ENCODE peak calls at places on chromosomes 11 and 22, in four cellular contexts. One of them, this sample, is unnamed.

GRCh38 chr11:33829430-33830141 is 55.3 kb upstream of the FBXO3 start:
- DNase-seq in CD8-positive, alpha-beta T cell: peak; percentile 69
- DNase-seq in osteocyte: no peak
- DNase-seq in AG09309: peak; percentile 43
- DNase-seq in this sample: peak; percentile 81

GRCh38 chr11:12678092-12678491 is 3.9 kb downstream of the TEAD1 start:
- DNase-seq in CD8-positive, alpha-beta T cell: no peak
- DNase-seq in osteocyte: no peak
- DNase-seq in AG09309: no peak
- DNase-seq in this sample: no peak

GRCh38 chr11:57751676-57752253 is at the start of gene BTBD18:
- DNase-seq in CD8-positive, alpha-beta T cell: no peak
- DNase-seq in osteocyte: no peak
- DNase-seq in AG09309: no peak
- DNase-seq in this sample: peak; percentile 51

GRCh38 chr11:19660076-19660475 is 52.6 kb upstream of the NAV2 start:
- DNase-seq in CD8-positive, alpha-beta T cell: no peak
- DNase-seq in osteocyte: no peak
- DNase-seq in AG09309: no peak
- DNase-seq in this sample: peak; percentile 76

GRCh38 chr11:64222651-64223000 is 3.4 kb downstream of the TRPT1 start:
- DNase-seq in CD8-positive, alpha-beta T cell: no peak
- DNase-seq in osteocyte: no peak
- DNase-seq in AG09309: no peak
- DNase-seq in this sample: no peak

GRCh38 chr11:35292290-35292689 is 127.1 kb downstream of the SLC1A2 start:
- DNase-seq in CD8-positive, alpha-beta T cell: no peak
- DNase-seq in osteocyte: no peak
- DNase-seq in AG09309: no peak
- DNase-seq in this sample: no peak

GRCh38 chr11:16511109-16511806 is 154.9 kb upstream of the SOX6 start:
- DNase-seq in CD8-positive, alpha-beta T cell: no peak
- DNase-seq in osteocyte: no peak
- DNase-seq in AG09309: no peak
- DNase-seq in this sample: no peak

GRCh38 chr11:34585870-34586654 is 34.8 kb upstream of the EHF start:
- DNase-seq in CD8-positive, alpha-beta T cell: no peak
- DNase-seq in osteocyte: no peak
- DNase-seq in AG09309: peak; percentile 23
- DNase-seq in this sample: peak; percentile 50

GRCh38 chr11:45765836-45766235 is 39.1 kb upstream of the SLC35C1 start:
- DNase-seq in CD8-positive, alpha-beta T cell: no peak
- DNase-seq in osteocyte: no peak
- DNase-seq in AG09309: no peak
- DNase-seq in this sample: no peak

GRCh38 chr11:17478064-17478463 is 1.4 kb upstream of the ABCC8 start:
- DNase-seq in CD8-positive, alpha-beta T cell: no peak
- DNase-seq in osteocyte: no peak
- DNase-seq in AG09309: no peak
- DNase-seq in this sample: no peak

GRCh38 chr11:104783241-104783640 is 115.0 kb downstream of the CASP12 start:
- DNase-seq in CD8-positive, alpha-beta T cell: no peak
- DNase-seq in osteocyte: no peak
- DNase-seq in AG09309: no peak
- DNase-seq in this sample: no peak

GRCh38 chr11:75346912-75347647 is 4.4 kb downstream of the ARRB1 start:
- DNase-seq in CD8-positive, alpha-beta T cell: no peak
- DNase-seq in osteocyte: no peak
- DNase-seq in AG09309: no peak
- DNase-seq in this sample: no peak

GRCh38 chr22:29157759-29158535 is 47.7 kb upstream of the EMID1 start:
- DNase-seq in CD8-positive, alpha-beta T cell: no peak
- DNase-seq in osteocyte: no peak
- DNase-seq in AG09309: no peak
- DNase-seq in this sample: peak; percentile 17

GRCh38 chr11:88348870-88349269 is 11.3 kb upstream of the CTSC start:
- DNase-seq in CD8-positive, alpha-beta T cell: no peak
- DNase-seq in osteocyte: no peak
- DNase-seq in AG09309: no peak
- DNase-seq in this sample: no peak

GRCh38 chr11:70660059-70660888 is 261.9 kb downstream of the CTTN start:
- DNase-seq in CD8-positive, alpha-beta T cell: no peak
- DNase-seq in osteocyte: no peak
- DNase-seq in AG09309: no peak
- DNase-seq in this sample: no peak

GRCh38 chr11:76610871-76611475 is 59.6 kb downstream of the LRRC32 start:
- DNase-seq in CD8-positive, alpha-beta T cell: peak; percentile 34
- DNase-seq in osteocyte: peak; percentile 75
- DNase-seq in AG09309: no peak
- DNase-seq in this sample: no peak

GRCh38 chr22:48004038-48004437 is 1241.6 kb downstream of the TBC1D22A start:
- DNase-seq in CD8-positive, alpha-beta T cell: no peak
- DNase-seq in osteocyte: no peak
- DNase-seq in AG09309: no peak
- DNase-seq in this sample: no peak

GRCh38 chr22:26172389-26172990 is 3.2 kb downstream of the SEZ6L start:
- DNase-seq in CD8-positive, alpha-beta T cell: no peak
- DNase-seq in osteocyte: peak; percentile 65
- DNase-seq in AG09309: no peak
- DNase-seq in this sample: peak; percentile 42

GRCh38 chr11:13837286-13837685 is 125.2 kb upstream of the SPON1 start:
- DNase-seq in CD8-positive, alpha-beta T cell: no peak
- DNase-seq in osteocyte: no peak
- DNase-seq in AG09309: no peak
- DNase-seq in this sample: no peak

GRCh38 chr11:58642120-58642625 is 19.7 kb downstream of the CNTF start:
- DNase-seq in CD8-positive, alpha-beta T cell: no peak
- DNase-seq in osteocyte: no peak
- DNase-seq in AG09309: no peak
- DNase-seq in this sample: no peak

GRCh38 chr11:19394525-19395016 is 153.8 kb upstream of the E2F8 start:
- DNase-seq in CD8-positive, alpha-beta T cell: no peak
- DNase-seq in osteocyte: no peak
- DNase-seq in AG09309: no peak
- DNase-seq in this sample: peak; percentile 17

GRCh38 chr22:30643055-30643875 is 7.7 kb downstream of the SLC35E4 start:
- DNase-seq in CD8-positive, alpha-beta T cell: no peak
- DNase-seq in osteocyte: no peak
- DNase-seq in AG09309: no peak
- DNase-seq in this sample: no peak

GRCh38 chr22:48151641-48152040 is 1389.2 kb downstream of the TBC1D22A start:
- DNase-seq in CD8-positive, alpha-beta T cell: no peak
- DNase-seq in osteocyte: no peak
- DNase-seq in AG09309: no peak
- DNase-seq in this sample: no peak

GRCh38 chr11:115333106-115333505 is 171.1 kb downstream of the CADM1 start:
- DNase-seq in CD8-positive, alpha-beta T cell: no peak
- DNase-seq in osteocyte: no peak
- DNase-seq in AG09309: peak; percentile 8
- DNase-seq in this sample: no peak

GRCh38 chr22:19815093-19815822 is 39.4 kb downstream of the GNB1L start:
- DNase-seq in CD8-positive, alpha-beta T cell: peak; percentile 19
- DNase-seq in osteocyte: peak; percentile 76
- DNase-seq in AG09309: no peak
- DNase-seq in this sample: no peak

GRCh38 chr11:60985501-60985900 is 14.0 kb downstream of the CD6 start:
- DNase-seq in CD8-positive, alpha-beta T cell: peak; percentile 45
- DNase-seq in osteocyte: no peak
- DNase-seq in AG09309: no peak
- DNase-seq in this sample: no peak

GRCh38 chr22:49034836-49035817 is 792.5 kb downstream of the BRD1 start:
- DNase-seq in CD8-positive, alpha-beta T cell: no peak
- DNase-seq in osteocyte: no peak
- DNase-seq in AG09309: no peak
- DNase-seq in this sample: no peak

GRCh38 chr11:78254263-78254662 is 65.5 kb downstream of the USP35 start:
- DNase-seq in CD8-positive, alpha-beta T cell: no peak
- DNase-seq in osteocyte: no peak
- DNase-seq in AG09309: no peak
- DNase-seq in this sample: no peak

GRCh38 chr22:29457730-29458129 is 19.3 kb downstream of the RFPL1 start:
- DNase-seq in CD8-positive, alpha-beta T cell: no peak
- DNase-seq in osteocyte: no peak
- DNase-seq in AG09309: no peak
- DNase-seq in this sample: peak; percentile 75

GRCh38 chr22:23769321-23769965 is 1.7 kb upstream of the CHCHD10 start:
- DNase-seq in CD8-positive, alpha-beta T cell: no peak
- DNase-seq in osteocyte: no peak
- DNase-seq in AG09309: no peak
- DNase-seq in this sample: no peak

GRCh38 chr11:87736928-87737327 is 438.3 kb downstream of the RAB38 start:
- DNase-seq in CD8-positive, alpha-beta T cell: no peak
- DNase-seq in osteocyte: no peak
- DNase-seq in AG09309: no peak
- DNase-seq in this sample: no peak

GRCh38 chr11:9219572-9219971 is 45.6 kb downstream of the DENND5A start:
- DNase-seq in CD8-positive, alpha-beta T cell: no peak
- DNase-seq in osteocyte: no peak
- DNase-seq in AG09309: peak; percentile 87
- DNase-seq in this sample: no peak

GRCh38 chr11:75815345-75815983 is 454 bp downstream of the UVRAG start:
- DNase-seq in CD8-positive, alpha-beta T cell: no peak
- DNase-seq in osteocyte: no peak
- DNase-seq in AG09309: no peak
- DNase-seq in this sample: peak; percentile 28

GRCh38 chr11:94885133-94885532 is 88.2 kb downstream of the CWC15 start:
- DNase-seq in CD8-positive, alpha-beta T cell: no peak
- DNase-seq in osteocyte: no peak
- DNase-seq in AG09309: no peak
- DNase-seq in this sample: peak; percentile 13

GRCh38 chr11:83661491-83662350 is 375.6 kb upstream of the CCDC90B start:
- DNase-seq in CD8-positive, alpha-beta T cell: no peak
- DNase-seq in osteocyte: no peak
- DNase-seq in AG09309: no peak
- DNase-seq in this sample: no peak

GRCh38 chr11:45887587-45887986 is 2.1 kb downstream of the MAPK8IP1 start:
- DNase-seq in CD8-positive, alpha-beta T cell: no peak
- DNase-seq in osteocyte: no peak
- DNase-seq in AG09309: no peak
- DNase-seq in this sample: no peak

GRCh38 chr11:121964591-121964990 is 151.4 kb downstream of the BLID start:
- DNase-seq in CD8-positive, alpha-beta T cell: no peak
- DNase-seq in osteocyte: no peak
- DNase-seq in AG09309: no peak
- DNase-seq in this sample: no peak

GRCh38 chr11:130905512-130905911 is 10.8 kb downstream of the SNX19 start:
- DNase-seq in CD8-positive, alpha-beta T cell: no peak
- DNase-seq in osteocyte: no peak
- DNase-seq in AG09309: no peak
- DNase-seq in this sample: no peak

GRCh38 chr11:130906616-130907015 is 9.7 kb downstream of the SNX19 start:
- DNase-seq in CD8-positive, alpha-beta T cell: no peak
- DNase-seq in osteocyte: no peak
- DNase-seq in AG09309: no peak
- DNase-seq in this sample: no peak

GRCh38 chr11:130907229-130907628 is 9.1 kb downstream of the SNX19 start:
- DNase-seq in CD8-positive, alpha-beta T cell: no peak
- DNase-seq in osteocyte: no peak
- DNase-seq in AG09309: no peak
- DNase-seq in this sample: no peak

GRCh38 chr11:130902380-130902779 is 13.9 kb downstream of the SNX19 start:
- DNase-seq in CD8-positive, alpha-beta T cell: no peak
- DNase-seq in osteocyte: no peak
- DNase-seq in AG09309: no peak
- DNase-seq in this sample: no peak

DNA sequence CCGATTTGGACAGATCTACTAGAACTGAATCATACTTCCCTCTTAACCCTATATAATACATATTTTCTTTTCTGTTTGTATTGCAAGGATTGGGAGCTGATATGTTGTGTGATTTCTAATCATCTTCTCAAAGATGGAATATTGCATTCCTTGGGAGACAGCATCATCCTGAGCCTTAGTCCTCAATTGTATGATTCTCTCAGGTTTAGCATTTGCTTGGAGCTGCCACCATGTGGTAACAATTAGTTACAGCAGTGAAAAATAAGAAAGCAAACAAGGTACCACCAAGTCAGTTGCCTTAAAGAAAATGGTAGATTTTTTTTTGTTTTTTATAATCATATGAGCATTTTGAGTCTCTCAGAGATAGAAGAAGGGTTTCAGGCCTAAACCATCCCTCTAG is 11.9 kb downstream of the SNX19 start:
- DNase-seq in CD8-positive, alpha-beta T cell: no peak
- DNase-seq in osteocyte: no peak
- DNase-seq in AG09309: no peak
- DNase-seq in this sample: no peak
- TF ChIP-seq CTCF in CD8-positive, alpha-beta T cell: no peak
- TF ChIP-seq CTCF in osteocyte: peak; percentile 49
- TF ChIP-seq CTCF in AG09309: peak; percentile 26
- TF ChIP-seq CTCF in this sample: peak; percentile 26

GRCh38 chr22:43743131-43743530 is 69.0 kb downstream of the EFCAB6 start:
- DNase-seq in CD8-positive, alpha-beta T cell: no peak
- DNase-seq in osteocyte: no peak
- DNase-seq in AG09309: no peak
- DNase-seq in this sample: no peak
- TF ChIP-seq CTCF in CD8-positive, alpha-beta T cell: no peak
- TF ChIP-seq CTCF in osteocyte: no peak
- TF ChIP-seq CTCF in AG09309: peak; percentile 22
- TF ChIP-seq CTCF in this sample: no peak

DNA sequence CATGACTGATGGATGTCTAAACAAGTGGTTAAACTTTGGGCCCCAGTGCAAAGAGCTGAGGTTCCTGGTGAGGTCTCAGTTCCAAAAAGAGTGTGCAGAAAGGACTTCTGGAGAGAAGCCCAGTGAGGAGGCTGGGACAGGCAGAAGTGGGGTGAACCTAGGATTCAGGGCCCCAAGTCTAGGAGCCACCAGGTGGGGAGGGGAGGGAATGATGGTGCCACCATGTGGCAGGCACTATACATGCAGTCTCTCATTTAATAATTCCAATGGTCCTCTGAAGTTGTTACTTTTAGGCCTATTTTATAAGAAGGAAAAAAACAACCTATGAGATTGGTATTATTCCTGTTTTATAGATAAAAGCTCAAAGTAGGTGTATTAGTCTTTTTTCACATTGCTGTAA is 102.0 kb downstream of the INSC start:
- DNase-seq in CD8-positive, alpha-beta T cell: no peak
- DNase-seq in osteocyte: no peak
- DNase-seq in AG09309: no peak
- DNase-seq in this sample: peak; percentile 29
- TF ChIP-seq CTCF in CD8-positive, alpha-beta T cell: peak; percentile 37
- TF ChIP-seq CTCF in osteocyte: peak; percentile 25
- TF ChIP-seq CTCF in AG09309: peak; percentile 52
- TF ChIP-seq CTCF in this sample: peak; percentile 21

GRCh38 chr22:35348026-35348590 is 32.8 kb upstream of the HMOX1 start:
- DNase-seq in CD8-positive, alpha-beta T cell: no peak
- DNase-seq in osteocyte: no peak
- DNase-seq in AG09309: no peak
- DNase-seq in this sample: no peak
- TF ChIP-seq CTCF in CD8-positive, alpha-beta T cell: no peak
- TF ChIP-seq CTCF in osteocyte: no peak
- TF ChIP-seq CTCF in AG09309: no peak
- TF ChIP-seq CTCF in this sample: no peak